ENCODE peak calls at places on chromosomes 4 and X, in six cellular contexts. X, L, P, S, C and H are unnamed samples. For H3K4me1, the result is how much of the 10 kb centered on the place peaks cover.

GRCh38 chrX:43505759-43506158 is 150.3 kb upstream of the MAOA start:
- ATAC-seq in X (no peak), L (no peak), P (no peak), S (no peak), C (no peak), H (no peak)

GRCh38 chr4:167868163-167868562 is 224.2 kb upstream of the ANXA10 start:
- ATAC-seq in X (no peak), L (no peak), P (no peak), S (no peak), C (no peak), H (no peak)

GRCh38 chrX:10518073-10518472 is 102.3 kb downstream of the MID1 start:
- ATAC-seq in X (no peak), L (peak), P (no peak), S (no peak), C (no peak), H (no peak)

GRCh38 chr4:11618666-11619282 is 190.1 kb upstream of the HS3ST1 start:
- ATAC-seq in X (no peak), L (no peak), P (no peak), S (no peak), C (peak), H (no peak)

GRCh38 chrX:9258346-9259104 is 206.3 kb upstream of the TBL1X start:
- ATAC-seq in X (no peak), L (no peak), P (no peak), S (no peak), C (no peak), H (no peak)

GRCh38 chr4:42672359-42673083 is 15.6 kb upstream of the ATP8A1 start:
- ATAC-seq in X (no peak), L (no peak), P (no peak), S (no peak), C (no peak), H (no peak)

GRCh38 chrX:35150642-35151239 is 208.1 kb downstream of the FAM47B start:
- ATAC-seq in X (no peak), L (no peak), P (no peak), S (no peak), C (no peak), H (no peak)

GRCh38 chrX:150575415-150575814 is 7.0 kb downstream of the MTM1 start:
- ATAC-seq in X (peak), L (no peak), P (peak), S (no peak), C (peak), H (no peak)

GRCh38 chrX:8848921-8849320 is 47.7 kb upstream of the FAM9A start:
- ATAC-seq in X (no peak), L (no peak), P (no peak), S (no peak), C (no peak), H (no peak)

GRCh38 chrX:43720961-43721360 is 64.9 kb downstream of the MAOA start:
- ATAC-seq in X (no peak), L (no peak), P (no peak), S (no peak), C (no peak), H (no peak)

GRCh38 chrX:140123446-140123845 is 158.1 kb upstream of the CXorf66 start:
- ATAC-seq in X (no peak), L (no peak), P (no peak), S (no peak), C (no peak), H (no peak)

GRCh38 chrX:107451754-107452153 is 2.3 kb downstream of the FRMPD3 start:
- ATAC-seq in X (no peak), L (no peak), P (no peak), S (no peak), C (no peak), H (no peak)

GRCh38 chrX:103845165-103845653 is 13.2 kb upstream of the RAB9B start:
- ATAC-seq in X (no peak), L (peak), P (peak), S (peak), C (peak), H (peak)

GRCh38 chrX:107565916-107566602 is 62.3 kb upstream of the PRPS1 start:
- ATAC-seq in X (no peak), L (peak), P (no peak), S (peak), C (peak), H (no peak)

GRCh38 chrX:46574941-46575381 is 1.4 kb downstream of the CHST7 start:
- ATAC-seq in X (no peak), L (no peak), P (no peak), S (no peak), C (peak), H (no peak)

GRCh38 chrX:10482262-10482661 is 138.1 kb downstream of the MID1 start:
- ATAC-seq in X (no peak), L (no peak), P (no peak), S (no peak), C (peak), H (no peak)

GRCh38 chr4:180925800-180926199 is 1317.4 kb upstream of the TENM3 start:
- ATAC-seq in X (no peak), L (no peak), P (no peak), S (no peak), C (no peak), H (no peak)

GRCh38 chr4:109411964-109412363 is 21.7 kb upstream of the SEC24B start:
- ATAC-seq in X (no peak), L (no peak), P (no peak), S (no peak), C (no peak), H (no peak)

GRCh38 chr4:68359508-68359907 is 9.6 kb upstream of the YTHDC1 start:
- ATAC-seq in X (no peak), L (peak), P (no peak), S (no peak), C (peak), H (no peak)

DNA sequence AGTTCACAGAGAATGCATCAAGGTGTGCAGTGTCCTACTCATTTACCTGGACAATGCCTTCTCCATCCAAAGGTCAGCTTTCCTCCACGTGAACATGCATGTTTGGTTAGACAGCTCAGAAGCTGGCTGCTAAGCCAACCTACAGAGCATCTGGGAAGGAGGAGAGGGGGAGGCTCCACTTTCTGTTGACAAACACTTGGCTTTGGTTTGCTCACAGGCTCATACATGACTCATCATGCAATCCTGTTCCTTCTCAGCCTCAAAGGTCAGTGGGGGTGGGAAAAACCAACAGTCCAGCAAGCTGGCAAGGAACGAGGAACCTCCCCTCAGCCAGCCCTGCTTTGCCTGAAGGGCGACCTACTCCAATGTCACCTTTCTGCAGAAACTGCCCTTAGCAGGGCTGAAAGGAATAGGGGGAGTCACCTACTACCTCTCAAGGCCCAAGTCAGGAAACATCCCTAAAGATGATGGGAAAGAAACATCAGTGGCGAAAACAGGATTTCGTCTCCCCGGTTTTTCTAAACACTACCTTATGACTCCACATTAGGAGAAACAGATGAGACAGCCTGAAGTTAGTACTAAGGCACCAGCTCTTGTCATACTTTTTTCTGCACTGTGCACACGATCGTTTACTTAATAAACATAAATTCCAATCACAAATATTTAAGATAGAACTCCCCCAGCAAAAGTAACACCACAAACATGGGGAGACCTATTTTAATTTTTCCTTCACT is 37.9 kb downstream of the RELL1 start:
- ATAC-seq in X (peak), L (peak), P (peak), S (peak), C (no peak), H (peak)
- TF ChIP-seq EP300 in X (no peak), L (peak), P (peak), S (no peak), C (no peak), H (no peak)

DNA sequence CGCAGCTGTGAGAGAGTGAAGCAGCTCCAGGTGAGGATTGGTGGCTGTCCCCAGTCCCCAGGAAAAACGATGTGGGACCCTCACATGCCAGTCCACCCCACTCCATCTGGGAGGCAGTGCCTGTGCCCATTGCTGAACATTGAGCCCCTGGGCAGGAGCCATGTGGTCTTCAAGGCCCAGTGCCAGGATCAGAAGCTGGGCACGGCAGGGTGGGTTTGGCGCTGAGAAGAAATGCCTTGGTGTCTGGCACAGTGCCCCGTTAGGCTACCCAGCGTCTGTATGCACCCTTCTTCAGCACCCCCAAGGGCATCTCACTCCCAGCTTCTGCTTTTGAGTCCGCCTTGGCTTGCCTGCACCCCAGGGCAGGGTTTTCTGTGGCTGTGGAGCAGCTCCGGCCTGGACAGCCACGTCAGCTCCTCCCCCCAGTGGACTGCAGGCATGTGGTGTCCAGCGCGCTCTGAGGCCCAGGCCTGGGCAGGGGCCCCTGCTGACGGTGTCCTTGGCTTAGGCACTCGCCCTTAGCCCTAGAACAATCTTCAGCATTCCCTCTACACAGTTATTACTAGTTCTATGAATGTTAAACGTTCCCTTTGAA is 28.6 kb downstream of the RGS12 start:
- ATAC-seq in X (peak), L (peak), P (no peak), S (no peak), C (no peak), H (peak)
- H3K4me3 ChIP-seq in X (no peak), L (no peak), P (no peak), S (no peak), C (no peak), H (no peak)

DNA sequence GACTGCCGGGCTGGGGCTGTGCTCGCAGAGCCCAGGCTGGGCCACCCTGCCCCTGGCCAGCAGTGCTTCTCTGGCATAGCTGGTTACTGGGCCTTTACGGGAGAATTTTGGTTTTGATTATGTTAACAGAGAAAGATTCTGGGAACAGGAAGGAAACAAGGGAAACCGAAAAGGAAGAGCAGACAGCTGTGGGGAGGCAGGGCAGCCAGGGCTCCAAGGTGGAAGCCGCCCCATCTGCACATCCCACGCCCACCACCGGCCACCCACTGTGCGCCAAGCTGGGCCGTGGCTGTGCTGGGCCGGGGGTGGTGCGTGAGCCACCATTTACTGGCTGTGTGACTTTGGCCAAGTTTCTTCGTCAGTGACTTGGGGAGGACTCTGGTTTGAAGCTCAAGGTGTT is 20.1 kb downstream of the SH3BP2 start:
- ATAC-seq in X (no peak), L (peak), P (no peak), S (no peak), C (peak), H (peak)
- H3K4me1 ChIP-seq in X (half or more), L (under half), P (under half), S (under half), C (under half), H (under half)

GRCh38 chrX:13669246-13669689 is 16.3 kb downstream of the TCEANC start:
- ATAC-seq in X (peak), L (peak), P (peak), S (peak), C (peak), H (peak)
- TF ChIP-seq EP300 in X (peak), L (no peak), P (peak), S (no peak), C (peak), H (no peak)

DNA sequence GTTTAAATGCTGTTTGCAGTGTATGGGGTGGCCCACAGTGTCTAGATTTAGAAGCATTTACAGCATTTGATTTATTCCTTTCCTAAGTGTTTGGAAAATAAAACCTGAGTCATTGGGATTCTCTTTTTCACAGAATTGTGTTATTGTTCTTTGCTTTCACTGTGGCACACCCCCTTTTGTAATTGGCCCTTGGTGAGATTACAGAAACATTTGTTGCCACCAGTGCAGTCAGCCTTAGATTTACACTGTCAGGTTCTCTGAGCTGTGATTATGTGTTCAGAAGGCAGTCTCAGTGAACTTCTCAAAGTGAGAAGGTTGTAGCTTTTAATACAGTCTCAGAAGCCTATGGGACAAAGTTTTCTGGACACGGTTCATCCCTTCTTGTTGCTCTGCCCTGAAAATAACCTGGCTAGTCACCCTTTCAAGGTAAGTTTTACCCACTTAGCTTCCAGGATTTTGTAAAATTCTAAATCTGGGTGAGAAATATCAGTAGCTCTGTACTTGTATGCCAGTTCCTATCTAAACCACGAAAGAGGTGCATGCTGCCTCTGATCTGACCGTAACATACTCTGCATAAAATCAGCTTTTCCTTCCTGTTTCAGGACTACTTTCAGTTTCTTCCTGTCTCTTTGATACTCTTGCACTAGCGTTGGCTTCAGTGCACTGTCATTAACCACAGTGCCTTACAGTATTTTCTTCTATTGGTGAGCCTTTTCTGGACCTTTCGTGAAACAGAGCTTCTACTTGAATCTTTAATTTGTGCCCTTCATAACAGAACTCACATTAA is 12.6 kb downstream of the RUFY3 start:
- ATAC-seq in X (peak), L (peak), P (peak), S (peak), C (peak), H (peak)
- H3K4me3 ChIP-seq in X (peak), L (peak), P (peak), S (peak), C (peak), H (peak)